ENCODE peak calls at places on chromosome 15, in five cellular contexts. K is brain microvascular endothelial cell, T is adrenal gland, N is IMR-90, V is ovary. W is an unnamed sample. For H3K36me3, the result is how much of the 10 kb centered on the place peaks cover.

GRCh38 chr15:91855684-91856553 is 2.4 kb downstream of the SLCO3A1 start:
- DNase-seq in N (no peak), T (no peak), K (no peak), V (no peak), W (no peak)

GRCh38 chr15:96181873-96182301 is 148.6 kb upstream of the NR2F2 start:
- DNase-seq in T (no peak), V (peak), K (peak), N (peak), W (peak)

GRCh38 chr15:88127477-88127799 is 129.1 kb downstream of the NTRK3 start:
- DNase-seq in K (no peak), V (no peak), N (no peak), T (no peak), W (no peak)

GRCh38 chr15:63998489-63998888 is 47.8 kb downstream of the DAPK2 start:
- DNase-seq in T (no peak), N (no peak), V (no peak), K (no peak), W (no peak)

GRCh38 chr15:72492733-72493132 is 18.6 kb downstream of the ARIH1 start:
- DNase-seq in V (no peak), K (no peak), N (no peak), T (no peak), W (no peak)

GRCh38 chr15:29925227-29926082 is 103.2 kb upstream of the TJP1 start:
- DNase-seq in N (peak), T (peak), K (peak), V (peak), W (peak)

GRCh38 chr15:68739390-68740075 is 81.2 kb downstream of the ANP32A start:
- DNase-seq in T (no peak), K (no peak), V (no peak), N (no peak), W (no peak)

GRCh38 chr15:62606376-62607164 is 436.0 kb upstream of the TPM1 start:
- DNase-seq in K (peak), T (no peak), N (peak), V (no peak), W (no peak)

GRCh38 chr15:85542895-85543331 is 162.5 kb downstream of the AKAP13 start:
- DNase-seq in K (no peak), T (no peak), N (peak), V (no peak), W (no peak)

GRCh38 chr15:90801803-90802202 is 66.6 kb upstream of the FURIN start:
- DNase-seq in N (no peak), T (no peak), V (no peak), K (no peak), W (no peak)

GRCh38 chr15:90794538-90794937 is 73.8 kb upstream of the FURIN start:
- DNase-seq in K (no peak), V (no peak), T (no peak), N (no peak), W (no peak)

GRCh38 chr15:90799639-90800038 is 68.7 kb upstream of the FURIN start:
- DNase-seq in N (no peak), K (no peak), T (no peak), V (no peak), W (no peak)
- H3K36me3 ChIP-seq in N (under half), K (under half), T (under half), V (under half), W (under half)

GRCh38 chr15:66702770-66703539 is 919 bp downstream of the SMAD6 start:
- DNase-seq in T (no peak), V (peak), N (no peak), K (no peak), W (no peak)

GRCh38 chr15:66704783-66705113 is 2.7 kb downstream of the SMAD6 start:
- DNase-seq in T (no peak), N (no peak), V (no peak), K (no peak), W (no peak)

GRCh38 chr15:66704019-66704782 is 2.2 kb downstream of the SMAD6 start:
- DNase-seq in N (no peak), V (no peak), T (no peak), K (no peak), W (peak)

GRCh38 chr15:66702035-66702769 is at the start of gene SMAD6:
- DNase-seq in K (peak), T (peak), V (peak), N (peak), W (peak)

DNA sequence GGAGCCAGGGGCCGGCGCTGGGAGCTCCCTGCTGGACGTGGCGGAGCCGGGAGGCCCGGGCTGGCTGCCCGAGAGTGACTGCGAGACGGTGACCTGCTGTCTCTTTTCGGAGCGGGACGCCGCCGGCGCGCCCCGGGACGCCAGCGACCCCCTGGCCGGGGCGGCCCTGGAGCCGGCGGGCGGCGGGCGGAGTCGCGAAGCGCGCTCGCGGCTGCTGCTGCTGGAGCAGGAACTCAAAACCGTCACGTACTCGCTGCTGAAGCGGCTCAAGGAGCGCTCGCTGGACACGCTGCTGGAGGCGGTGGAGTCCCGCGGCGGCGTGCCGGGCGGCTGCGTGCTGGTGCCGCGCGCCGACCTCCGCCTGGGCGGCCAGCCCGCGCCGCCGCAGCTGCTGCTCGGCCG is 1.5 kb downstream of the SMAD6 start:
- DNase-seq in T (peak), K (peak), V (peak), N (peak), W (peak)
- H3K36me3 ChIP-seq in T (under half), K (under half), V (under half), N (under half), W (under half)

GRCh38 chr15:67520976-67521769 is at the start of gene C15orf61:
- DNase-seq in N (peak), K (peak), V (peak), T (peak), W (peak)
- H3K36me3 ChIP-seq in N (under half), K (under half), V (under half), T (under half), W (under half)

GRCh38 chr15:42728562-42728961 is 8.4 kb downstream of the CDAN1 start:
- DNase-seq in K (no peak), N (no peak), T (no peak), V (no peak), W (no peak)
- H3K36me3 ChIP-seq in K (half or more), N (half or more), T (under half), V (under half), W (under half)

DNA sequence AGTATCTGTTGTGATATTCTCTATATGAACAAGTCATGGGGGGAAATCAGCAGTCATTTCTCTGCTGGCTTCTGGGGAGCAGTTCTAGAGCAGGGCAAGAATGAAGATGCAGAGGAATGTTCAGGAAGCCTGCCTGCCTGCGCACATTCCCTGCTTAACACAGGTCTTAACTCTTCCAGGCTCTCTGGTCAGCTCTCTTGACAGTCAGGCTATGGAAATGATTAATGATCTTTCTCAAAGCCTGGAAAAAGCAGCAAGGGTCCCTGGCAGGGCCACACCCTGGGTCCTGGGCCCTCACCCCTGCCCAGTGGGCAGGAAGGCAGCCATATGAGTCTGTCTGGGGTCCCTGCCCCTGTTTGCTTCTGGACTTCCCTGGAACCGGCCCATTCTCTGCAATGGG is 31.4 kb upstream of the CLK3 start:
- DNase-seq in V (no peak), K (no peak), N (no peak), T (no peak), W (no peak)
- H3K36me3 ChIP-seq in V (under half), K (under half), N (under half), T (under half), W (under half)

DNA sequence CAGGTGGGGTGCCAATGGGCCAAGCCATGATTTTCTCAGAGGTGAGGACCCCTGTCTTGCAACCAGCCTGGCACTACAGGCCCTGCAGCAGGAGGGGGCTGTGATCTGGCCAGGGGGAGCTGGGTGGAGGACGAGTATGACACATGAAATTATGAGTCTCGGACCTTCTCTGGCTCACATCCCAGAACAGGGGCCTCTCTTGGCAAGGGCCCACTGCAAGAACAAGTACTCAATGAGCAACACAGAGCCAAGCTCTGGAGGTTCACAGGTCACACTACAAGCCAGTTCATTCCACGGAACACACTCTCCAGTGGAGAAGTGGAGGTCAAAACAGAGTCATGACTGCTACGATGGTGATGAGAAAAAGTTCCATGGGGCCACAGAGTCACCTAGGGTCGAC is 28.3 kb downstream of the CCDC32 start:
- DNase-seq in V (no peak), K (peak), T (peak), N (peak), W (no peak)
- H3K36me3 ChIP-seq in V (under half), K (under half), T (under half), N (under half), W (under half)

DNA sequence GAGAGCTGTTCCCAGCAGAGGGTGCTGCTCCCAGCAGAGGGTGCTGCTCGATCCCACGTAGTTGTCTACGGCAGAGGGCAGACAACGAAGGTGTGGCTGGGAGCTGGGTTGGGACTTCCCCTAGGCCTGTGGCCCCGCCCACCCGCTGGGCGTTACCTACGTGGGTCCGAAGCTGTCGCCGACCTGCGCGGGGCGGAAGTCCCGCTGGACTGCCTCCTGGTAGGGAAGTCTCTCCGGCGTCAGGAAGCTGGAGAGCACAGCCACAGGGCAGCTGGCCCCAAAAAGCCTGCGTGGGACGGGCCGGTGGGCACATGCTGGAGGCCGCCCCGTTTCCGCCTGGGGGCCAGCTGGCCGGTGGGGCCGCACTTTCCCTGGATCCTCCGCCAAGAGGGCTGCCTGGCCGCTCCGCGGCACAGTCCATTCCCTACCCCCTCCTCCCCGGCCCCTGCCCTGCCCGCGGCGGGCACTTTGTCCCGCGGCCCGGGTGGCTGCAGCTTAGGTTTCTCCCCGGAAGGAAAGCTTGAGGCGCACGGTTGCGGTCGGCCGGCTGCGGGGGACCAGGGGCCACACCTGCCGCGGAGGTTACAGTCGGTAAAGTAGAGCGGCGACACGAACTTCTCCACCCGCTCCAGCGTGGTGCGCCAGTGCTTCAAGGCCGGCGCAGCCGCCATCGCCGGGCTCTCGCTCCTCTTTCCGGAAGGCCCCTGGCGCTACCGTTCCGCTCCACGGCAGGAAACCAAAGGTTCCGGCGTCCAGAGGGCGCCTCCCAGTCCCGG is at the start of gene MAN2C1:
- DNase-seq in N (peak), K (peak), V (peak), T (peak), W (peak)
- H3K36me3 ChIP-seq in N (under half), K (under half), V (under half), T (under half), W (under half)

GRCh38 chr15:40094156-40094555 is 14.5 kb downstream of the BMF start:
- DNase-seq in N (no peak), K (no peak), V (no peak), T (peak), W (no peak)
- H3K36me3 ChIP-seq in N (under half), K (under half), V (under half), T (under half), W (under half)

DNA sequence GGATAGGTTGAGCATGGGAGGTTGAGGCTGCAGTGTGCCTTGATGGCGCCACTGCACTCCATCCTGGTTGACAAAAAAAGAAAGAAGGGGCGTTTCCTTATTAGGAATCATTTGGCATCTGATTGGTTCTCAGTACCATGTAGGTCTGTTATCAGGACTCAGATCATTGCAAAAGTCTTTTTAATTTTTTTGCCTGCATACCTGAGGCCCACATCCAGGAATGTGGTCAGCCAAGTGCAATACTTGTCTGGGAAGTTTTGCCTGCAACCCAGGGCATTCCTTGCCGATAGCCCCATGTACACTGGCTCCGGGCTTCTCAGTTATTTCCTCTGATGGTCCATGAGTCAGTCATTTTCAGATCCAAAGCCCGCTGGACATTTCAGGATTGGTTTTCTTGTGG is 50.1 kb upstream of the CRTC3 start:
- DNase-seq in K (peak), N (peak), T (no peak), V (no peak), W (no peak)
- H3K36me3 ChIP-seq in K (half or more), N (under half), T (under half), V (under half), W (under half)